ENCODE peak calls at places on chromosomes 2 and 18, in six cellular contexts. M, R, J, B, T and P are unnamed samples.

GRCh38 chr2:39696838-39697237 is 31.1 kb downstream of the TMEM178A start:
- DNase-seq in M (peak; percentile 87), R (peak; percentile 76), J (no peak), B (no peak), T (no peak), P (no peak)

GRCh38 chr2:108907822-108908716 is 81.0 kb downstream of the EDAR start:
- DNase-seq in M (no peak), R (no peak), J (no peak), B (no peak), T (peak; percentile 25), P (peak; percentile 37)

GRCh38 chr2:157880927-157881326 is 4.8 kb upstream of the ACVR1 start:
- DNase-seq in M (no peak), R (no peak), J (no peak), B (no peak), T (no peak), P (no peak)

GRCh38 chr2:102397167-102397566 is 25.8 kb upstream of the IL18RAP start:
- DNase-seq in M (no peak), R (no peak), J (no peak), B (no peak), T (no peak), P (no peak)

GRCh38 chr2:241980193-241980592 is 110.7 kb downstream of the RTP5 start:
- DNase-seq in M (no peak), R (no peak), J (no peak), B (no peak), T (no peak), P (no peak)

GRCh38 chr2:143087033-143087432 is 42.2 kb upstream of the ARHGAP15 start:
- DNase-seq in M (peak; percentile 20), R (no peak), J (no peak), B (no peak), T (no peak), P (no peak)

GRCh38 chr2:224802407-224802806 is 86.2 kb upstream of the CCDC195 start:
- DNase-seq in M (peak; percentile 55), R (peak; percentile 28), J (peak; percentile 17), B (no peak), T (peak; percentile 31), P (no peak)

GRCh38 chr2:23540804-23541360 is 155.9 kb downstream of the KLHL29 start:
- DNase-seq in M (no peak), R (no peak), J (peak; percentile 54), B (no peak), T (no peak), P (no peak)

GRCh38 chr18:77004555-77005380 is 127.8 kb downstream of the MBP start:
- DNase-seq in M (no peak), R (no peak), J (no peak), B (no peak), T (peak; percentile 26), P (no peak)

GRCh38 chr2:240733803-240734495 is 42.3 kb downstream of the AQP12A start:
- DNase-seq in M (no peak), R (no peak), J (no peak), B (no peak), T (no peak), P (no peak)

GRCh38 chr2:158024288-158024898 is 77.3 kb upstream of the UPP2 start:
- DNase-seq in M (peak; percentile 31), R (peak; percentile 53), J (peak; percentile 85), B (peak; percentile 46), T (no peak), P (peak; percentile 79)

GRCh38 chr2:83949361-83949760 is 509.7 kb downstream of the SUCLG1 start:
- DNase-seq in M (no peak), R (no peak), J (no peak), B (no peak), T (no peak), P (no peak)

GRCh38 chr2:72937356-72937669 is 20.0 kb downstream of the EMX1 start:
- DNase-seq in M (no peak), R (no peak), J (no peak), B (no peak), T (no peak), P (no peak)

GRCh38 chr2:20326163-20326780 is 24.4 kb downstream of the PUM2 start:
- DNase-seq in M (peak; percentile 68), R (peak; percentile 68), J (peak; percentile 75), B (peak; percentile 14), T (no peak), P (no peak)

GRCh38 chr18:183769-184168 is 25.4 kb downstream of the USP14 start:
- DNase-seq in M (no peak), R (peak; percentile 25), J (no peak), B (no peak), T (no peak), P (no peak)

GRCh38 chr2:39433586-39434195 is 3.4 kb downstream of the MAP4K3 start:
- DNase-seq in M (no peak), R (no peak), J (no peak), B (no peak), T (no peak), P (no peak)

GRCh38 chr2:50649626-50650397 is 382.1 kb downstream of the NRXN1 start:
- DNase-seq in M (peak; percentile 56), R (peak; percentile 25), J (no peak), B (no peak), T (no peak), P (no peak)

GRCh38 chr2:172437419-172438063 is 10.2 kb downstream of the ITGA6 start:
- DNase-seq in M (no peak), R (no peak), J (no peak), B (no peak), T (no peak), P (no peak)

GRCh38 chr2:46239847-46240181 is 57.4 kb upstream of the EPAS1 start:
- DNase-seq in M (no peak), R (no peak), J (no peak), B (no peak), T (no peak), P (no peak)

GRCh38 chr2:238290079-238290478 is 1.7 kb upstream of the PER2 start:
- DNase-seq in M (no peak), R (peak; percentile 33), J (peak; percentile 8), B (no peak), T (peak; percentile 67), P (no peak)

GRCh38 chr2:169221745-169222369 is 140.5 kb downstream of the LRP2 start:
- DNase-seq in M (no peak), R (peak; percentile 19), J (peak; percentile 53), B (no peak), T (no peak), P (no peak)

GRCh38 chr2:195318440-195319111 is 338.4 kb upstream of the SLC39A10 start:
- DNase-seq in M (peak; percentile 37), R (peak; percentile 52), J (peak; percentile 72), B (peak; percentile 36), T (no peak), P (no peak)

GRCh38 chr2:225994748-225995405 is 595.4 kb downstream of the NYAP2 start:
- DNase-seq in M (peak; percentile 65), R (peak; percentile 64), J (no peak), B (no peak), T (no peak), P (no peak)

GRCh38 chr2:38654495-38655381 is 11.2 kb upstream of the GALM start:
- DNase-seq in M (no peak), R (no peak), J (no peak), B (no peak), T (no peak), P (no peak)

GRCh38 chr2:182081602-182082260 is 96.1 kb downstream of the PPP1R1C start:
- DNase-seq in M (peak; percentile 19), R (no peak), J (no peak), B (no peak), T (no peak), P (no peak)

GRCh38 chr2:176657391-176657790 is 388.1 kb downstream of the MTX2 start:
- DNase-seq in M (no peak), R (no peak), J (no peak), B (no peak), T (no peak), P (no peak)
- H4K91ac ChIP-seq in M (no peak overlapping the region), R (no peak overlapping the region), J (no peak overlapping the region), B (no peak overlapping the region), T (no peak overlapping the region), P (no peak overlapping the region)

DNA sequence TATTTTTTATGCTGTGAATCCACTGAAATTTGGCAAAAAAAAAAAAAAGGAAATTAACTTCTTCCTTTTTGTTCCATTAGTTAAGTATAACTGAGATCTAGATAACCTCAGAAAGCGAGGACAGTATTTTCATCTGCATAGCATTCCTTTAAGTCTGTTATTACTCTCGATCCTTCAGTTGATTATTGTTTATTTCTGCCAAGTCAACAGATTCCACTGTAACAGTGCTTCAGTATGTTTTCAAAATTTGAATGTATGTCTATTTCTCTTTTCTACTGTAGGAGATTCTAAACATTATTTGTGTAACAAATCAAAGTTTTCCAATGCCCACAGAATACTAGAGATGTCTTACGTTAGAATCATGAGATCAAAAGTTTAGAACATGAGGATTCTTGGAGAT is 133.1 kb upstream of the RGPD4 start:
- DNase-seq in M (no peak), R (no peak), J (peak; percentile 13), B (no peak), T (no peak), P (no peak)
- H4K91ac ChIP-seq in M (no peak overlapping the region), R (no peak overlapping the region), J (no peak overlapping the region), B (no peak overlapping the region), T (no peak overlapping the region), P (no peak overlapping the region)

GRCh38 chr2:16179701-16180402 is 239.5 kb downstream of the MYCN start:
- DNase-seq in M (no peak), R (no peak), J (no peak), B (no peak), T (peak; percentile 69), P (no peak)

GRCh38 chr2:16181741-16182090 is 241.4 kb downstream of the MYCN start:
- DNase-seq in M (no peak), R (no peak), J (no peak), B (no peak), T (no peak), P (no peak)

GRCh38 chr2:16178551-16179130 is 238.3 kb downstream of the MYCN start:
- DNase-seq in M (no peak), R (no peak), J (no peak), B (no peak), T (no peak), P (no peak)

GRCh38 chr2:16181062-16181740 is 240.9 kb downstream of the MYCN start:
- DNase-seq in M (no peak), R (no peak), J (no peak), B (no peak), T (no peak), P (no peak)

DNA sequence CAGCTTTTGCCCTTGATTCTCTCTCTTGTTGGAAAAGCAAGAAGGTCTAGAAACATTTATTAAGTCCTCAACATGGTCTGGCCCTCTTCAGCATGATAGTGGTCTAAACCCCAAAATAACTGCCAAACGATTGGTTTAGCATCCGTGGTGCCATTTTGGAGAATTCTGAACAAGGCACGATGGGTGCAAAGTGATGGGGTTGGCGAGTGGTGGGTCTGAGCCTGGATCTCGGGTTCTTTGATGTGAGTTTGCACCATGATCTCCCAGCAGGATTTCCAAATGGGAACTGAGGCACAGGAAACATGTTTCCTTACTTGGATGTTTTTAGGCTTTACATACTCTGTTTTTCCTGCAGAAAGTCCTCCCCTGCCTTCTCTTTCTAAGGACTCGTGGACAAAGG is 240.3 kb downstream of the MYCN start:
- DNase-seq in M (no peak), R (no peak), J (no peak), B (no peak), T (no peak), P (no peak)
- H4K91ac ChIP-seq in M (no peak overlapping the region), R (no peak overlapping the region), J (no peak overlapping the region), B (no peak overlapping the region), T (no peak overlapping the region), P (no peak overlapping the region)

DNA sequence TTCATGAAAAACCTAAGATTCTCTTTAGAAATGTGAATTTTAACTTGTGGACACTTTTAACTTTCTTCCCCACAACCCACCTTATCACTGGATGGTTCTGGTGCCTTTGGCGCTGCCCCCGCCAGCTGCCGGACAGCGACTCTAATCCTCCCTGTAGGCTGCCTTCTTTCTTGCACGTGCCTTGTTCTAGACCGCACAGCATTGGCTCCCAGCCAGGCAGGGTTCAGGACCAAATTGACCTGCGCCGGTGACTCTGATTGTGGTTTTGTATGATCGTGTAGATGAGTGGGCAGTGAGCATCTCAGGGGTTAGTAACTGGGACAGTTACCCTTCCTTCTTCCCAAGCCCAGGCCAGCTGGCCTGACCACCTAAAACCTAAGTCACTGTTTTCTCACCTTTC is 106.8 kb downstream of the ASAP2 start:
- DNase-seq in M (peak; percentile 29), R (no peak), J (no peak), B (no peak), T (no peak), P (no peak)
- H4K91ac ChIP-seq in M (no peak overlapping the region), R (no peak overlapping the region), J (no peak overlapping the region), B (no peak overlapping the region), T (no peak overlapping the region), P (no peak overlapping the region)